ENCODE peak calls at places on chromosome 15, in seven cellular contexts. T, V, Y, W, L, G and N are unnamed samples.

GRCh38 chr15:79311901-79312553 is 1.1 kb downstream of the TMED3 start:
- DNase-seq in T (no peak), V (no peak), Y (no peak), W (no peak), L (no peak), G (no peak), N (no peak)

GRCh38 chr15:42035362-42035761 is 14.5 kb upstream of the PLA2G4E start:
- DNase-seq in T (peak; percentile 80), V (no peak), Y (no peak), W (no peak), L (no peak), G (no peak), N (no peak)

GRCh38 chr15:99249270-99249817 is at the start of gene TTC23:
- DNase-seq in T (peak; percentile 92), V (no peak), Y (no peak), W (peak; percentile 85), L (no peak), G (peak; percentile 93), N (no peak)

GRCh38 chr15:101689901-101690300 is 34.4 kb downstream of the TARS3 start:
- DNase-seq in T (peak; percentile 78), V (no peak), Y (no peak), W (peak; percentile 69), L (no peak), G (peak; percentile 28), N (no peak)

GRCh38 chr15:67011620-67012005 is 53.8 kb upstream of the SMAD3 start:
- DNase-seq in T (no peak), V (no peak), Y (no peak), W (no peak), L (no peak), G (no peak), N (no peak)

GRCh38 chr15:100863406-100864198 is 16.0 kb upstream of the ALDH1A3 start:
- DNase-seq in T (no peak), V (no peak), Y (no peak), W (no peak), L (peak; percentile 43), G (peak; percentile 90), N (peak; percentile 76)

GRCh38 chr15:69084404-69085030 is 70.0 kb downstream of the NOX5 start:
- DNase-seq in T (no peak), V (no peak), Y (no peak), W (no peak), L (no peak), G (no peak), N (no peak)

GRCh38 chr15:67025719-67026118 is 39.7 kb upstream of the SMAD3 start:
- DNase-seq in T (peak; percentile 29), V (no peak), Y (no peak), W (peak; percentile 27), L (no peak), G (peak; percentile 78), N (peak; percentile 54)

GRCh38 chr15:77470227-77470626 is 49.5 kb downstream of the HMG20A start:
- DNase-seq in T (no peak), V (no peak), Y (no peak), W (no peak), L (no peak), G (no peak), N (no peak)

GRCh38 chr15:63502137-63502801 is 2.1 kb upstream of the USP3 start:
- DNase-seq in T (no peak), V (no peak), Y (no peak), W (no peak), L (peak; percentile 64), G (peak; percentile 61), N (no peak)

GRCh38 chr15:71680079-71680461 is 130.3 kb upstream of the NR2E3 start:
- DNase-seq in T (no peak), V (no peak), Y (no peak), W (no peak), L (peak; percentile 28), G (no peak), N (no peak)

GRCh38 chr15:35692256-35692867 is 146.4 kb upstream of the DPH6 start:
- DNase-seq in T (no peak), V (no peak), Y (no peak), W (peak; percentile 37), L (no peak), G (no peak), N (no peak)

GRCh38 chr15:25803541-25803940 is 59.6 kb downstream of the ATP10A start:
- DNase-seq in T (no peak), V (peak; percentile 64), Y (no peak), W (no peak), L (no peak), G (no peak), N (no peak)

GRCh38 chr15:85711590-85712192 is 83.0 kb downstream of the KLHL25 start:
- DNase-seq in T (no peak), V (no peak), Y (no peak), W (no peak), L (no peak), G (no peak), N (no peak)

GRCh38 chr15:74845208-74845568 is 2.2 kb upstream of the ULK3 start:
- DNase-seq in T (no peak), V (no peak), Y (no peak), W (no peak), L (no peak), G (no peak), N (no peak)

GRCh38 chr15:42491540-42492225 is 742 bp upstream of the ZNF106 start:
- DNase-seq in T (peak; percentile 41), V (no peak), Y (no peak), W (peak; percentile 50), L (no peak), G (peak; percentile 48), N (no peak)

GRCh38 chr15:72077950-72078349 is 40.0 kb downstream of the MYO9A start:
- DNase-seq in T (no peak), V (no peak), Y (no peak), W (no peak), L (no peak), G (no peak), N (no peak)

GRCh38 chr15:101045236-101045646 is 126.1 kb downstream of the LRRK1 start:
- DNase-seq in T (no peak), V (peak; percentile 25), Y (peak; percentile 6), W (no peak), L (peak; percentile 15), G (peak; percentile 94), N (no peak)

GRCh38 chr15:78944202-78944625 is 632 bp downstream of the CTSH start:
- DNase-seq in T (no peak), V (no peak), Y (no peak), W (no peak), L (peak; percentile 38), G (no peak), N (no peak)

GRCh38 chr15:72037321-72037720 is 80.6 kb downstream of the MYO9A start:
- DNase-seq in T (peak; percentile 58), V (no peak), Y (no peak), W (peak; percentile 40), L (no peak), G (no peak), N (no peak)

DNA sequence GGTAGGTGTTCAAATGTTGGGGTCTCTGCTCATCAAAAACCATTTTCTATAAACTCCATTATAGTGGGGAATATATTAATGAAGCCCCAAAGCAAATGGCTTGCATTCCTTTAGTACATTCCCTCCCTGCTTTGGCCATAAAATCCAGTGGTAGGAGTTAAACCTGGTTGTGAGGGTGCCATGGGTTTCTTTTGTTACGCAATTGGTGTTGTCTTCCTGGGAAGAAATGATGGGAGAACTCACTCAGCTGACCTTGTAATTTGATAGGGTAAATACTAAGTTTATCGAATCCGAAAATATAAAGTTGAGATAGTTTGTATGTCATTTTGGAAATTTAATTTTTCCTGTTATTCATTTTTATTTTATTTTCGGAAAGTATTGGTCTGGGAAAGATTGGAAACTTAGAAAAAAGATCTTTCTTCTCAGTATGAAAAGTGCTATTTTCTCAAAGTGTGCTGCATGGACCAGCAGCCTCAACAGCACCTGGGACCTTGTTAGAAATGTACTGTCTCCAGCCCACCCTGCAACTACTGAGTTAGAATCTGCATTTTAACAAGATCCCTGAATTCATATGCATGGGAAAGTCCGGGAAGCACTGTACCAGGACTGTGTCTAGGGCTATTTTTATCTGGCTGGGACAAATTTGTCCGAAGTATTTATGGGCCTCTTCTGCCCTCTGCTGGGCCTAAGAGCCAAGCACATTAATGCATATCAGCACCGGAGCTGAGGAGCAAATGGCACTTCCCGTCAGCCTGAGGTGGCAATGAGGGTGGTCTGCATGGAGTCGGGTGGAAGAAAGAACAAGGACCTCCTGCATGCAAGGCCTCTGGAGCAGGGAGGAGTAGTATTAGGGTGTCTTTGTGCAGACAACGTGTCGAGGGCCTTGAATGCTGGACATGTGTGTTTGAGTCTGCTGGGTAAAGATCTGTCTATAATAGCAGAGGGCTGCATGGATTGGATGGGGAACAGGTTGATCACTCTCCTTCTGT is 54.7 kb downstream of the FAM81A start:
- DNase-seq in T (peak; percentile 55), V (peak; percentile 77), Y (peak; percentile 69), W (peak; percentile 57), L (peak; percentile 66), G (peak; percentile 71), N (peak; percentile 66)
- H3K27me3 ChIP-seq in T (no peaks in the 10 kb centered on the region), V (no peaks in the 10 kb centered on the region), Y (no peaks in the 10 kb centered on the region), W (no peaks in the 10 kb centered on the region), L (no peaks in the 10 kb centered on the region), G (no peaks in the 10 kb centered on the region), N (no peaks in the 10 kb centered on the region)

DNA sequence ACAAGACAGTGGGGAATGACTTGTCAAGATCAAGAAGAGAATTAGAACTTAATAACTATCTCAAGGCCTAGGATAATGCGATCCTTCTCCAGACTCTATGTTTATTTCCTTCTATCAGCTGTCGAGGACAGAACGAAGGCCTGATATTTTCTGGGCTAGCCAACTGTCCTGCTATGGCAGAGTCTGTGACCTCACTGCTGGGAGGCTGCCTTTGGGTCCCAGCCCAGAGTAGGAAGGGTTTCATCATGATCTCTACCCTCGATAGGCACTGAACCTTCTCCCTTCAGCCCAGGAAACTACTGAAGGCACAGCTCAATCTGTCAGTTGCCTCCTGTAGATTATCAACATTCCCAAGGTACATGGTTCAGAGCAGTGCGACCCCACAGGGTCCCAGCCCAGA is 237.2 kb downstream of the ATP8B4 start:
- DNase-seq in T (no peak), V (no peak), Y (no peak), W (no peak), L (no peak), G (no peak), N (no peak)
- H3K36me3 ChIP-seq in T (no peaks in the 10 kb centered on the region), V (no peaks in the 10 kb centered on the region), Y (no peaks in the 10 kb centered on the region), W (no peaks in the 10 kb centered on the region), L (no peaks in the 10 kb centered on the region), G (no peaks in the 10 kb centered on the region), N (no peaks in the 10 kb centered on the region)

DNA sequence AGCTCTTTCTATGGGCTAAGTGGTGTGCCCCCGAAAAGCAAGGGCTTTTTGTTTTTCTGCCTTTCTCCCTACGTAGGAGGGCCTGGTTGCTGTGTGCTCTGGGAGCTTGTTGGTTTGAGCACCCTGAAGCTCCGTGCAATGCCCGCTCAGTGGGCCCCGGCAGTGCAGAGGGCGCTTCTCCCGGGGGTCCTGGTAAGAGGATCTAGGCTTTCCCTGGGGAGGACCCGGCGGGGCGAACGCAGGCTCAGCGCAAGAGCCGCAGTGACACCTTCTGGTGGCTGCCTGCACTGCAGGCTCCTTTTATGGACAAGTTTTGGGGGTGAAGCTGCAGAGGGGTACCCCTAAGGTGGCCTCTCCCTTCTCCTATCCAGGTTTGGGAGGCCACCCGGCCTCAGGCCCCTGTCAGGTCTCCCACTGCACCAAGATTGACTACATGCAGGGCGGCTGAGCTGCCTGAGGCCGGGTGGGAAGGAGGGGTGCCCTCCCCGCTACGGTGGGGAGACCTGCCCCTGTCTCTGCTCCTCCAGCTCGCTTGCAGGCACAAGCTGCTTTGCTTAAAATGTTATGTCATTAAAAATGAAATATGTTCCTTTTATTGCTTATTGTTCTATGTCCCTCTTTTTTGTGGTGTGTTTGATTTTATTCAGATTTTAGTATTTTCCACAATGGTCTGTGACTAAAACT is 387.9 kb downstream of the GABRG3 start:
- DNase-seq in T (no peak), V (no peak), Y (no peak), W (no peak), L (no peak), G (peak; percentile 28), N (no peak)
- TF ChIP-seq CTCF in T (peak; percentile 33), V (peak; percentile 26), Y (no peak), W (peak; percentile 88), L (peak; percentile 27), G (peak; percentile 86), N (peak; percentile 53)

GRCh38 chr15:93282808-93283207 is 193.8 kb upstream of the RGMA start:
- DNase-seq in T (no peak), V (no peak), Y (no peak), W (no peak), L (no peak), G (no peak), N (no peak)
- H3K27me3 ChIP-seq in T (no peaks in the 10 kb centered on the region), V (peaks cover 7% of the 10 kb centered on the region), Y (no peaks in the 10 kb centered on the region), W (no peaks in the 10 kb centered on the region), L (no peaks in the 10 kb centered on the region), G (no peaks in the 10 kb centered on the region), N (no peaks in the 10 kb centered on the region)